ENCODE peak calls at places on chromosomes 4 and X, in four cellular contexts. M is K562, V is H1, C is GM12878. B is an unnamed sample.

GRCh38 chr4:99818661-99819060 is 2.0 kb downstream of the DAPP1 start:
- DNase-seq in V (no peak), M (no peak), C (no peak), B (no peak)

GRCh38 chr4:183961772-183962171 is 56.7 kb downstream of the STOX2 start:
- DNase-seq in V (no peak), C (no peak), M (no peak), B (no peak)

GRCh38 chrX:130944230-130944629 is 41.2 kb upstream of the ENOX2 start:
- DNase-seq in V (no peak), M (no peak), C (no peak), B (no peak)

GRCh38 chr4:180059216-180059881 is 2183.9 kb upstream of the TENM3 start:
- DNase-seq in C (no peak), V (peak; percentile 56), M (peak; percentile 1), B (no peak)

GRCh38 chrX:49995021-49995731 is 72.8 kb downstream of the CLCN5 start:
- DNase-seq in C (no peak), V (no peak), M (peak; percentile 4), B (peak; percentile 30)

GRCh38 chr4:67456577-67457196 is 88.6 kb downstream of the CENPC start:
- DNase-seq in V (no peak), C (no peak), M (peak; percentile 38), B (no peak)

GRCh38 chr4:74223801-74224200 is 65.9 kb downstream of the MTHFD2L start:
- DNase-seq in C (no peak), M (no peak), V (no peak), B (no peak)

GRCh38 chr4:576991-577498 is 950 bp upstream of the TMEM271 start:
- DNase-seq in M (no peak), V (no peak), C (no peak), B (no peak)

GRCh38 chrX:15576019-15576418 is 24.7 kb downstream of the ACE2 start:
- DNase-seq in C (no peak), M (no peak), V (no peak), B (no peak)

GRCh38 chr4:108029321-108029720 is 39.6 kb downstream of the HADH start:
- DNase-seq in M (no peak), V (no peak), C (no peak), B (no peak)

GRCh38 chr4:6584865-6585264 is 9.9 kb downstream of the MAN2B2 start:
- DNase-seq in M (no peak), V (no peak), C (no peak), B (no peak)

DNA sequence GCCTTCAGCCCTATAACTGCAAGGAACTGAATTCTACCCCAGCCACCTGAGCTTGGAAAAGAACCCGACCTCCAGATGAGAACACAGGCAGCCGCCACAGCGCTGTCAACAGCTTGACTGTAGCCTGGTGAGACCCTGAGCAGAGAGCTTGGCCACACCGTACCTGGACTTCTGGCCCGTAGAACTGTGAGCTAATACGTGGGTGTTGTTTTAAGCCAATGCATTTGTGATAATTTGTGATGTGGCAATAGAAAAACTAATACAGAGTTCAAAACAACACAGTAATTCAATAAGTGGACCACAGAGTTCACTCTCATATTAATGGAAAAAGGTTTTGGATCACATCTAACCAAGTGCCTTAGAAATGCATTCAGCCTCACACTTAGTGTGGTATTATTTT is 96.6 kb upstream of the TBL1X start:
- DNase-seq in C (no peak), M (no peak), V (no peak), B (peak; percentile 11)
- TF ChIP-seq BRCA1 in C (no peak), M (no peak), V (no peak), B (no peak)

DNA sequence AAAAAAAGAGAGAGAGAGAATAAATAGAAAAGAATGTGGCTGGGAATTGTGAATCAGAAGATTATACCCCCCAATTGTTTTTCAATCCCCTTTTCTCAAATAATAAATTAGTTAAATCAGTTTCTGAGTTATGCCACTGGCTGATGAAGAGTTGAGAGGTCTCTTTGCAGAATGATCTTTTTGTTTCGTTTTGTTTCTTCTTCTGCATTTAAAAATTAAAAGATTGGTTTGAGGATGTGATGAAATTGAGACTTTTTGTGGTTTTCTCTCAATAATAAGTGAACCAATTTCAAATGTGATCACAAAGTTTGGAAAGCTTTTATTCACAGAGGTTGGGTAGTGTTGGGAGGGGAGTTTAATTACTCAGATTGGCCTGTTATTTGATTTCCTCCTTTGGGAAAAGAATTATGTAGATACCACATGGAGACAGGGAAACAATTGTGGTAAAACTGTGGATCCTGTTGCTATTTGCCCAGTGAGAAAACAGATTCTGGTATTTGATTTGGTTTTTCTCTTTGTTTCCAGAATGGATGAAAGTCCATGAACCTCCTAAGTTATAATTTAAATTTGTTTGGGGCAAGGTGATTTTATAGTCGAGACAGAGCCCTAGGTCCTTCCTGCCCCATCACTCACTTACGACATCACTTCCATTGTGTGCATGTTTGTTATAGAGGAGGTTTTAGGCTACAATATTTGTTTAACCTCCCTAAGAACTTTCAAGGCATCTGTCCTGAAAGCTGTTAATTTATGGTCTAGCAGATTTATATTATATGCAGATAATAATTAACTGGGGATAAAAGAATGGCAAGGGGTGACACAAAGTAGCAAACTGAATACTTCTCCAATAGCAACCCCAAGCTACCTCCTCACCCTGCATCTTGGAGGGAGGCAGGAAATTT is 92.0 kb upstream of the BMPR1B start:
- DNase-seq in C (no peak), V (no peak), M (no peak), B (no peak)
- TF ChIP-seq BRCA1 in C (no peak), V (no peak), M (no peak), B (no peak)

GRCh38 chrX:44651347-44651746 is 108.7 kb upstream of the FUNDC1 start:
- DNase-seq in C (no peak), M (peak; percentile 3), V (peak; percentile 38), B (no peak)
- TF ChIP-seq BRCA1 in C (no peak), M (no peak), V (no peak), B (no peak)

DNA sequence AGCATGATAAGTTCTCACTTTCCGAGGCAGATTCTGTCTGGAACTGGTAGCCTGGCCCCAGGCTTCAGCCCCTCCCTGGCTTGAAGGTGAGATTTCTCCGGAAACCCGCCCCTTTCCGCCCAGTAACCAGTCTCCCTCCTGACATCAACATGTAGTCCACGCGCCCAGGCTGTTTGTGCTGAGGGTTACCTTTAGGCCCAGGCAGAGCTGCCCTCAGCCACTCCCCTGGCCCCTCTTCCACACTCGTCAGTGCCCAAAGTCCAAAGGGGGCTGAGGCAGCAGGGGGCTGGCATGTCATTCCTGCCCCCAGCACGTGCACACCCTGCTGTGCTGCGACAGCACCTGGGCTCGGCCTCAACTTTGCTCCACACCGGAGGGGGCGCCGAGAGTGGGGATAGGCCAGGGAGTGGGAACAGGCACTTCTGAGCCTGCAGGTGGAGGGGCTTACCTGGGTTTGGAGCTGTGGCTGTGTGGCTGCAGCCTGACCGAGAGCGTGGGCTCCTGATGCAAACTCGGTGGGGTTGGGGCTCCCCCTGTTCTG is 69.5 kb upstream of the ANK2 start:
- DNase-seq in V (no peak), M (no peak), C (no peak), B (no peak)
- TF ChIP-seq BRCA1 in V (no peak), M (no peak), C (no peak), B (no peak)